ENCODE peak calls at places on chromosomes 4 and X, in seven cellular contexts. N is fibroblast of pulmonary artery, Q is Peyer's patch, D is right lobe of liver, U is A549, O is tibial artery, M is AG04450. X is an unnamed sample.

GRCh38 chr4:126777649-126778048 is 855.1 kb upstream of the INTU start:
- DNase-seq in U (no peak), N (peak; percentile 44), M (peak; percentile 66), D (no peak), Q (no peak), O (no peak), X (peak; percentile 32)

GRCh38 chr4:143294310-143294709 is 42.4 kb upstream of the GAB1 start:
- DNase-seq in N (peak; percentile 60), M (no peak), D (no peak), Q (peak; percentile 25), O (peak; percentile 66), U (no peak), X (no peak)

GRCh38 chr4:96598465-96598864 is 758.6 kb downstream of the PDHA2 start:
- DNase-seq in N (peak; percentile 35), Q (no peak), M (no peak), U (no peak), D (no peak), O (no peak), X (no peak)

GRCh38 chrX:154484255-154485149 is 1.9 kb downstream of the UBL4A start:
- DNase-seq in N (no peak), U (no peak), O (no peak), M (no peak), Q (no peak), D (peak; percentile 45), X (no peak)

GRCh38 chr4:107896158-107896645 is 35.1 kb upstream of the CYP2U1 start:
- DNase-seq in M (peak; percentile 83), N (peak; percentile 94), U (peak; percentile 44), Q (no peak), D (no peak), O (no peak), X (peak; percentile 97)

GRCh38 chr4:157713342-157713741 is 459.5 kb downstream of the GASK1B start:
- DNase-seq in Q (no peak), U (no peak), O (no peak), M (no peak), N (peak; percentile 18), D (no peak), X (no peak)

GRCh38 chr4:165367040-165367439 is 11.8 kb upstream of the CPE start:
- DNase-seq in D (peak; percentile 62), O (no peak), U (no peak), M (no peak), Q (no peak), N (no peak), X (peak; percentile 15)

GRCh38 chrX:143781103-143781502 is 60.6 kb upstream of the SPANXN2 start:
- DNase-seq in D (no peak), O (no peak), M (no peak), U (no peak), Q (no peak), N (peak; percentile 15), X (peak; percentile 19)

GRCh38 chr4:188008377-188008776 is 12.8 kb downstream of the ZFP42 start:
- DNase-seq in M (peak; percentile 61), O (no peak), U (no peak), D (no peak), N (peak; percentile 48), Q (no peak), X (peak; percentile 89)

GRCh38 chr4:273312-274017 is 31.8 kb downstream of the ZNF732 start:
- DNase-seq in M (no peak), O (no peak), Q (no peak), N (no peak), U (no peak), D (no peak), X (no peak)

GRCh38 chrX:3550160-3550765 is 163.2 kb downstream of the PRKX start:
- DNase-seq in N (peak; percentile 23), D (no peak), U (peak; percentile 25), O (no peak), M (no peak), Q (no peak), X (peak; percentile 24)

GRCh38 chr4:1802151-1802715 is 9.1 kb downstream of the FGFR3 start:
- DNase-seq in D (no peak), Q (no peak), O (no peak), M (no peak), N (peak; percentile 10), U (no peak), X (peak; percentile 35)

GRCh38 chrX:132068405-132068804 is 45.3 kb downstream of the STK26 start:
- DNase-seq in Q (no peak), M (no peak), D (no peak), O (no peak), U (no peak), N (no peak), X (no peak)

GRCh38 chr4:2828758-2829181 is 14.9 kb upstream of the ADD1 start:
- DNase-seq in Q (no peak), D (no peak), N (no peak), U (no peak), M (no peak), O (no peak), X (no peak)

DNA sequence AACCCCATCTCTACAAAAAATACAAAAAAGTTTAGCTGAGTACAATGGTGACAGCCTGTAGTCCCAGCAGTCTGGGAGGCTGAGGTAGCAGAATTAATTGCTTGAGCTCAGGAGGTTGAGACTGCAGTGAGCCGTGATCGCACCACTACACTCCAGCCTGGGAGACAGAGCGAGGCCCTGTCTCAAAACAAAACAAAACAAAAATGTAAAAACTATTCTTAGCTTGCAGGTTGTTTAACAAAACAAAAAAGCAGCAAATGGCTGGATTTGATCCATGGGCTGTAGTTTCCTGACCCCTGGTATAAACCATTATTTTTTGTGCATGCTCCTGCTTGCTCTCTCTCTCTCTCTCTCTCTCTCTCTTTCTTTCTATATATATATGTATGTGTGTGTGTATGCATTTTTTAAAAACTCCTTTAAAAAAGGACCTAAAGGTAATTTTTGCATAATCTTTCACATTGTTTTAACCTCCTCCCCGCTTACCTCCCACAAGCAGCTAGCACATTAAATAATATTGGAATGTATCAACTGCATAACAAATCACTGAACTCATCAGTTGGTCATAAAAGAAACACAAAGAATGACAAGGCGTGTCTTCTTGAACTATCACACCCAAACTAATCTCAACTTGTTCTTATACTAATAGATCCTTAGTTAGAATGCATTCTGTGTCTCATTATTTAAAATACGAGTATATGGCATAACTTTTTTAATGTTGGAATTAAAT is 4.8 kb downstream of the AREG start:
- DNase-seq in Q (no peak), U (no peak), D (no peak), O (no peak), N (peak; percentile 45), M (no peak), X (no peak)
- H3K4me3 ChIP-seq in Q (no peak overlapping the region), U (peak overlapping the region; percentile 86), D (no peak overlapping the region), O (no peak overlapping the region), N (peak overlapping the region; percentile 67), M (no peak overlapping the region), X (no peak overlapping the region)

GRCh38 chr4:170089743-170090666 is at the start of gene AADAT:
- DNase-seq in U (peak; percentile 66), D (peak; percentile 95), O (peak; percentile 67), N (peak; percentile 70), M (peak; percentile 41), Q (no peak), X (peak; percentile 80)
- TF ChIP-seq CTCF in U (peak; percentile 64), D (peak; percentile 87), O (peak; percentile 71), N (peak; percentile 60), M (peak; percentile 70), Q (peak; percentile 35), X (peak; percentile 76)

DNA sequence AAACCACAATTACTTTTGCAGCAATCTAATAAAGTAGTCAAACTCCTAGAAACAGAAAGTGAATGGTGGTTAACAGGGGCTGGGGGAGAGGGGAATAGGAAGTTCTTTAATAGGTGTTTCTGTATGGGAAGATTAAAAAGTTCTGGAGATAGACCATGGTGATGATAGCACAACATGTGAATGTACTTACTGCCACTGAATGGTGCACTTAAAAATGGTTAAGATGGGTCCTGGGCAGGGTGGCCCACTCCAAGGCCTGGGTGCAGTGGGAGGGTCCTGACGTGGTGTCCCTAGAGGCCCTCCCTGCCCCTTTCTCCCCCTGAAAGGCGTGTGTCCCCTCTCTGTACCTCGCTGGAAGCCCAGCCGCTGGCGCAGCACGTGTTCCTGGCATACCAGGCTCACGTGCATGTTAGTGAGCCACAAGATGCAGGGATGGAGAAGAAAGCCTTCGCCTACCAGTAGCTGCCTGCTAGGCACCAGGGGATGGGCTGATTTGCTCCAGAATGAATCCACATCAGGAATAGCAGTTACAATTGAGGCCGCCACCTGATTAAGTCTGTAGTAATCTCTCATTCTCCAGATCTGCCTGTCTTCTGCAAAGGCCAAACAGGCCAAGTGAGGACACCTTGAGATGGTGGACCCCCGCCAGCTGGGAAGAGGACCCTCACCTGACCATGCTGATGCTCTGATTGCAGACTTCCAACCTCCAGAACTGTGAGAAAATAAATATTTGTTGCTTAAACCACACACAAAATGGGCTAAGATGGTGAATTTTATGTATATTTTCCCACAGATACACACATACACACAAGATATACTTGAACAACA is 67.5 kb downstream of the COQ2 start:
- DNase-seq in U (no peak), Q (no peak), M (no peak), N (no peak), D (no peak), O (no peak), X (no peak)
- H3K4me3 ChIP-seq in U (no peak overlapping the region), Q (no peak overlapping the region), M (no peak overlapping the region), N (no peak overlapping the region), D (no peak overlapping the region), O (no peak overlapping the region), X (no peak overlapping the region)

GRCh38 chrX:20527458-20528099 is 260.9 kb upstream of the RPS6KA3 start:
- DNase-seq in O (peak; percentile 19), M (no peak), N (peak; percentile 44), D (no peak), Q (no peak), U (peak; percentile 31), X (peak; percentile 41)

GRCh38 chrX:20530319-20530979 is 263.7 kb upstream of the RPS6KA3 start:
- DNase-seq in M (no peak), U (peak; percentile 41), Q (peak; percentile 44), O (peak; percentile 44), N (peak; percentile 67), D (no peak), X (peak; percentile 69)

GRCh38 chrX:20529301-20529700 is 262.6 kb upstream of the RPS6KA3 start:
- DNase-seq in N (no peak), O (no peak), Q (no peak), M (no peak), D (no peak), U (no peak), X (no peak)

GRCh38 chrX:20529711-20530110 is 263.0 kb upstream of the RPS6KA3 start:
- DNase-seq in Q (no peak), D (no peak), O (no peak), M (no peak), U (no peak), N (no peak), X (no peak)

DNA sequence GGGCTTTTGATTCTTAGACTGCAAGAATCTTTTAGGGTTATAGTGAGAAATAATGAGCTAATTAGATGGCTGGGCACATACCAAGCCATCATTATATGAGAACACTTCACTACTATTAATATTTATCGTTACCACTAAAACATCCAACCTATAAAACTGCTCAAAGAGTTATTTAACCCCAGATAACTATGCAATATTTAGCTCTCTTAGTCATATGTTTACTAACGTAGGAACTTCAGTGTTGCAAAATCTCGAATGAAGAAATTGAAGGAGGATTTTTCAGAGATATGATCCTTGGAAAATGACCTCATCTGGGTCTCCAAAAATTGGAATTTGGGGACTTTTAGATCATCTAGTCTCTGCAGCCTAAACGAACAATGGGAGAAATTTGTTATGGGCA is 265.0 kb upstream of the RPS6KA3 start:
- DNase-seq in Q (no peak), M (no peak), N (peak; percentile 45), U (no peak), O (no peak), D (no peak), X (no peak)
- TF ChIP-seq CTCF in Q (no peak), M (no peak), N (no peak), U (no peak), O (no peak), D (no peak), X (no peak)

X was measured in cardiac fibroblast.